ENCODE peak calls at places on chromosomes 5 and 9, in six cellular contexts. W is endothelial cell of umbilical vein, F is A549, K is HepG2, M is GM12878, S is K562. T is an unnamed sample.

GRCh38 chr5:119578937-119579336 is 50.4 kb upstream of the FAM170A start:
- DNase-seq in W (peak), M (no peak), K (peak), S (peak), F (peak), T (peak)

GRCh38 chr5:135462304-135462703 is 10.2 kb upstream of the TIFAB start:
- DNase-seq in K (peak), F (peak), M (no peak), S (peak), W (peak), T (peak)

GRCh38 chr5:145681686-145682085 is 153.5 kb downstream of the PRELID2 start:
- DNase-seq in W (peak), F (peak), M (peak), K (peak), S (peak), T (peak)

GRCh38 chr5:132420706-132421272 is 51.3 kb downstream of the SLC22A5 start:
- DNase-seq in S (no peak), K (no peak), W (peak), F (no peak), M (peak), T (peak)

GRCh38 chr5:115214541-115214940 is 44.8 kb upstream of the TRIM36 start:
- DNase-seq in F (no peak), K (no peak), S (no peak), W (no peak), M (no peak), T (no peak)

GRCh38 chr9:120890415-120891254 is 13.6 kb upstream of the PHF19 start:
- DNase-seq in S (peak), W (no peak), F (no peak), M (no peak), K (no peak), T (peak)

GRCh38 chr9:132699926-132700325 is 29.7 kb downstream of the GTF3C4 start:
- DNase-seq in F (no peak), K (no peak), W (peak), M (no peak), S (no peak), T (no peak)

GRCh38 chr9:28409919-28410318 is 836.6 kb upstream of the C9orf72 start:
- DNase-seq in S (no peak), F (no peak), W (no peak), K (no peak), M (no peak), T (no peak)

GRCh38 chr9:131478421-131478868 is 24.3 kb upstream of the POMT1 start:
- DNase-seq in K (peak), W (peak), F (peak), S (peak), M (no peak), T (peak)

GRCh38 chr9:37543468-37543867 is 32.7 kb downstream of the FBXO10 start:
- DNase-seq in W (no peak), F (no peak), M (no peak), K (no peak), S (no peak), T (no peak)

GRCh38 chr9:118395415-118395814 is 691.2 kb downstream of the TLR4 start:
- DNase-seq in M (peak), W (no peak), S (no peak), F (no peak), K (no peak), T (no peak)

GRCh38 chr9:137878146-137878941 is 762 bp downstream of the CACNA1B start:
- DNase-seq in F (no peak), M (no peak), S (peak), K (no peak), W (peak), T (no peak)

GRCh38 chr9:81097167-81097566 is 592.2 kb downstream of the TLE1 start:
- DNase-seq in K (no peak), W (no peak), S (no peak), F (no peak), M (no peak), T (no peak)

GRCh38 chr5:135239461-135240282 is 159.4 kb downstream of the MACROH2A1 start:
- DNase-seq in F (no peak), M (no peak), K (no peak), W (no peak), S (no peak), T (no peak)

GRCh38 chr9:35774907-35775635 is 16.3 kb upstream of the NPR2 start:
- DNase-seq in K (no peak), S (no peak), W (peak), M (no peak), F (no peak), T (no peak)

GRCh38 chr5:154446183-154447073 is 631 bp downstream of the SAP30L start:
- DNase-seq in K (peak), F (peak), W (peak), S (peak), M (no peak), T (peak)

GRCh38 chr9:134057751-134058701 is 9.8 kb downstream of the BRD3 start:
- DNase-seq in S (no peak), M (no peak), W (no peak), F (no peak), K (peak), T (no peak)

GRCh38 chr5:71483355-71483754 is 27.9 kb downstream of the BDP1 start:
- DNase-seq in M (no peak), S (no peak), F (peak), K (peak), W (peak), T (no peak)

GRCh38 chr9:93258818-93259489 is 75.0 kb downstream of the WNK2 start:
- DNase-seq in W (no peak), M (no peak), K (no peak), F (no peak), S (no peak), T (no peak)

GRCh38 chr9:130845901-130846381 is 10.9 kb downstream of the ABL1 start:
- DNase-seq in K (no peak), S (peak), W (peak), M (no peak), F (peak), T (no peak)

GRCh38 chr5:168270446-168270845 is 21.0 kb upstream of the WWC1 start:
- DNase-seq in S (no peak), F (peak), K (no peak), M (no peak), W (no peak), T (no peak)

GRCh38 chr9:89538874-89539273 is 41.0 kb upstream of the SEMA4D start:
- DNase-seq in S (no peak), M (no peak), W (no peak), K (no peak), F (no peak), T (no peak)

GRCh38 chr9:112174223-112174964 is 703 bp downstream of the SUSD1 start:
- DNase-seq in F (peak), W (peak), K (peak), S (peak), M (peak), T (peak)

GRCh38 chr5:62938927-62939326 is 360.3 kb downstream of the LRRC70 start:
- DNase-seq in M (no peak), K (no peak), S (no peak), W (no peak), F (no peak), T (no peak)
- TF ChIP-seq MYC in M (no peak), K (no peak), S (no peak), W (no peak), F (no peak), T (no peak)

GRCh38 chr9:26955921-26956886 is at the start of gene IFT74:
- DNase-seq in S (peak), F (peak), W (peak), K (peak), M (peak), T (peak)
- TF ChIP-seq POLR2A in S (peak), F (peak), W (peak), K (peak), M (peak), T (peak)

GRCh38 chr5:111115229-111115628 is 23.1 kb downstream of the WDR36 start:
- DNase-seq in W (no peak), M (no peak), F (no peak), S (no peak), K (no peak), T (no peak)
- TF ChIP-seq MYC in W (no peak), M (no peak), F (no peak), S (no peak), K (no peak), T (no peak)

DNA sequence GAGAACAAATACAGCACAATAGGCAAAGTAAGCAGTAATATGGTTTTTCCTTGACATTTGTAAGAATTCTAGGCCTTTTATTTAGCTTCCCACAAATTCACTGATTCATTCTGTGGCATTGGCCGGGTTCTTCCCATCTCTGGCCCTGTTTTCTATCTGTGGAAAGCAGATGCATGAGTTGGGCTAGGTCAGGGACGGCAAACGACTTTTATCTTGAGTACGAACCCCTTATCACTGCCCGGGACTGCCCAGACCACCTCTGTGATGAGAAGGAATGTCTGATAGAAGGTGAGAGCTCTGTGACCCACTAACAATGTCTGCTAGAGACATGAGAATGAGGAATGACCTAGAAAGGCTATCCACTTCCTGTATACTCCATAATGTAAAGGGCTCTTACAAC is 35.4 kb upstream of the ADAM19 start:
- DNase-seq in M (no peak), S (peak), K (no peak), F (no peak), W (no peak), T (no peak)
- TF ChIP-seq POLR2A in M (no peak), S (no peak), K (no peak), F (no peak), W (no peak), T (no peak)

GRCh38 chr5:98930972-98931762 is 2.4 kb upstream of the CHD1 start:
- DNase-seq in K (no peak), M (no peak), S (no peak), F (no peak), W (no peak), T (no peak)
- TF ChIP-seq MYC in K (no peak), M (no peak), S (no peak), F (no peak), W (no peak), T (no peak)

GRCh38 chr5:36744678-36745659 is 131.6 kb upstream of the NIPBL start:
- DNase-seq in S (peak), W (peak), M (no peak), F (peak), K (peak), T (peak)
- TF ChIP-seq POLR2A in S (no peak), W (no peak), M (no peak), F (no peak), K (no peak), T (no peak)

DNA sequence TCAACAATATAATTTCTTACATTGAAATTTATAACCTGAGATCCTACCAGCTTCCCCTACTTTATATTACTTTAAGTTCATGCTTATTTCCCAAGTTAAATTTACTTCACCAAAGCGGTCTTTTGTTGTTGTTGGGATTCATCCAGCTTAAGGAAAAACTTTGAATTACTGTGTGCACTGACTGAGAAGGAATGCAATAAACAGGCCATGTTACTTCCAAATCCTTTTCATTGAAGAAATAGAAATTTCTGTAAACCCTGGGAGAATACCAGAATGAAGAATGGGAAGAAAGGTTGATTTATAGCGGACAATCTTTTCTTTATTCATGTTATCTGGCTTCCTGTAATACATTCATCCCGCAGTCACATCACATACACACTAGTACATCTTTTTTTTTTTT is 8.8 kb downstream of the PCA3 start:
- DNase-seq in K (no peak), W (peak), F (no peak), S (no peak), M (no peak), T (no peak)
- TF ChIP-seq MYC in K (no peak), W (no peak), F (no peak), S (no peak), M (no peak), T (no peak)

GRCh38 chr5:33260098-33260497 is 180.7 kb upstream of the TARS1 start:
- DNase-seq in K (no peak), W (no peak), S (no peak), M (no peak), F (no peak), T (no peak)
- TF ChIP-seq POLR2A in K (no peak), W (no peak), S (no peak), M (no peak), F (no peak), T (no peak)

DNA sequence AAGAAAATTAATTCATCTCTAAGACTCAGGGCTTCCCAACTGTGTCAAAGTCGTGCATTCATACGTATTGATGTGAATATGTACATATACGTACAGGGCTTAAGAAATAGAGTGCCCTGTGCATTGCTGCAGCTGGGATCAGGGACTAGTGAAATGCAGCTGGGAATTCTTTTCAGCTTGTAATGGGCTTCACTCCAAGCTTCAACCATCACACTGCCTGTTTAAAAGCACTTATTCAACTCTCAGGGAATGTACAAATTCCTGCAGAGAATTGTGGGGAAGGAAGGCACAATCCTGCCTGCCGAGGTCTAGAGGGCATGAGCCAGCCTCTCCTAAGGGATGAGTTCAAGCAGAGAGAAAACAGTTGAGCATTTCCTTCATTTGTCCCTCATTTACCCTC is 59.6 kb upstream of the MAN2A1 start:
- DNase-seq in F (no peak), S (no peak), M (no peak), K (no peak), W (no peak), T (no peak)
- TF ChIP-seq MYC in F (no peak), S (no peak), M (no peak), K (no peak), W (no peak), T (no peak)